ENCODE peak calls at places on chromosome 16, in six cellular contexts. B, A, J, S, T and Y are unnamed samples.

GRCh38 chr16:57192720-57193486 is 6.8 kb downstream of the RSPRY1 start:
- DNase-seq in T (no peak), A (no peak), J (no peak), B (no peak), S (no peak), Y (no peak)

GRCh38 chr16:16004314-16004749 is 54.9 kb downstream of the ABCC1 start:
- DNase-seq in J (no peak), S (no peak), B (no peak), A (no peak), T (no peak), Y (no peak)

GRCh38 chr16:81263470-81264200 is 25.1 kb downstream of the BCO1 start:
- DNase-seq in B (peak; percentile 61), S (no peak), A (no peak), J (no peak), T (no peak), Y (no peak)

GRCh38 chr16:78128920-78129319 is 29.5 kb downstream of the WWOX start:
- DNase-seq in A (no peak), J (no peak), B (no peak), S (no peak), T (no peak), Y (no peak)

GRCh38 chr16:4696905-4697866 is 3.8 kb downstream of the NUDT16L1 start:
- DNase-seq in S (no peak), T (no peak), J (no peak), A (no peak), B (peak; percentile 20), Y (no peak)

GRCh38 chr16:3155972-3156371 is 21.1 kb downstream of the ZNF213 start:
- DNase-seq in S (no peak), A (no peak), T (no peak), J (no peak), B (no peak), Y (no peak)

GRCh38 chr16:19884611-19885455 is at the start of gene GPRC5B:
- DNase-seq in J (peak; percentile 35), S (peak; percentile 78), A (peak; percentile 46), T (no peak), B (peak; percentile 57), Y (peak; percentile 48)

GRCh38 chr16:11871193-11871592 is 19.9 kb upstream of the RSL1D1 start:
- DNase-seq in T (no peak), J (no peak), B (no peak), A (no peak), S (peak; percentile 13), Y (no peak)

GRCh38 chr16:59470556-59470955 is 736.4 kb upstream of the GOT2 start:
- DNase-seq in T (no peak), J (no peak), S (no peak), B (no peak), A (no peak), Y (no peak)

GRCh38 chr16:57061084-57061905 is 31.1 kb upstream of the CPNE2 start:
- DNase-seq in B (peak; percentile 72), S (no peak), J (no peak), T (no peak), A (no peak), Y (no peak)

GRCh38 chr16:51084074-51084928 is 66.8 kb downstream of the SALL1 start:
- DNase-seq in S (no peak), T (no peak), A (no peak), B (no peak), J (no peak), Y (no peak)

GRCh38 chr16:87076331-87076949 is 240.8 kb downstream of the C16orf95 start:
- DNase-seq in B (no peak), J (no peak), T (no peak), S (no peak), A (no peak), Y (no peak)

GRCh38 chr16:585351-585750 is 4.5 kb upstream of the RAB40C start:
- DNase-seq in A (no peak), B (peak; percentile 22), T (no peak), S (no peak), J (peak; percentile 17), Y (no peak)

GRCh38 chr16:53094013-53094630 is 39.3 kb downstream of the CHD9 start:
- DNase-seq in B (no peak), S (no peak), T (no peak), J (peak; percentile 52), A (peak; percentile 28), Y (no peak)

GRCh38 chr16:87710887-87711286 is 54.9 kb downstream of the KLHDC4 start:
- DNase-seq in B (no peak), S (no peak), A (no peak), J (no peak), T (no peak), Y (no peak)

GRCh38 chr16:69930117-69930776 is 20.9 kb upstream of the CLEC18A start:
- DNase-seq in J (peak; percentile 53), T (no peak), A (peak; percentile 69), S (peak; percentile 56), B (peak; percentile 55), Y (no peak)

GRCh38 chr16:31471875-31472558 is at the start of gene TGFB1I1:
- DNase-seq in A (no peak), J (no peak), T (no peak), B (peak; percentile 90), S (peak; percentile 52), Y (no peak)

GRCh38 chr16:62870554-62870953 is 834.3 kb upstream of the CDH8 start:
- DNase-seq in A (no peak), J (no peak), B (no peak), S (no peak), T (no peak), Y (no peak)

GRCh38 chr16:86503830-86504229 is 6.5 kb upstream of the FOXF1 start:
- DNase-seq in J (no peak), T (no peak), S (no peak), B (no peak), A (no peak), Y (no peak)

GRCh38 chr16:31508706-31509523 is 724 bp upstream of the RUSF1 start:
- DNase-seq in S (no peak), A (no peak), T (no peak), J (no peak), B (no peak), Y (no peak)

GRCh38 chr16:88859381-88860091 is 2.6 kb downstream of the TRAPPC2L start:
- DNase-seq in J (no peak), A (no peak), T (no peak), B (no peak), S (no peak), Y (no peak)

GRCh38 chr16:56193951-56194726 is 2.9 kb downstream of the GNAO1 start:
- DNase-seq in T (no peak), J (peak; percentile 90), S (peak; percentile 97), A (peak; percentile 78), B (peak; percentile 82), Y (peak; percentile 64)

GRCh38 chr16:66741131-66741900 is 10.1 kb downstream of the DYNC1LI2 start:
- DNase-seq in S (no peak), B (peak; percentile 88), J (peak; percentile 2), T (no peak), A (no peak), Y (no peak)

GRCh38 chr16:53099318-53100130 is 44.7 kb downstream of the CHD9 start:
- DNase-seq in A (peak; percentile 65), J (peak; percentile 91), T (no peak), S (peak; percentile 67), B (peak; percentile 92), Y (peak; percentile 31)